ENCODE peak calls at places on chromosomes 16 and 17, in four cellular contexts. I is neural progenitor cell, N is MM.1S, F is lower leg skin. Z is an unnamed sample.

GRCh38 chr16:1042776-1043349 is 29.7 kb upstream of the SSTR5 start:
- DNase-seq in I (no peak), N (peak), F (no peak), Z (no peak)

GRCh38 chr16:54361813-54362212 is 75.2 kb upstream of the IRX3 start:
- DNase-seq in I (peak), N (no peak), F (no peak), Z (no peak)

GRCh38 chr17:9266769-9267168 is 245.5 kb downstream of the NTN1 start:
- DNase-seq in I (no peak), N (no peak), F (no peak), Z (no peak)

GRCh38 chr16:85567101-85567866 is 45.8 kb upstream of the GSE1 start:
- DNase-seq in I (no peak), N (no peak), F (no peak), Z (no peak)

GRCh38 chr16:85137323-85138072 is 25.2 kb upstream of the CIBAR2 start:
- DNase-seq in I (peak), N (no peak), F (peak), Z (no peak)

GRCh38 chr16:78976212-78976611 is 624.3 kb downstream of the MAF start:
- DNase-seq in I (no peak), N (no peak), F (no peak), Z (no peak)

GRCh38 chr17:74746376-74746775 is 2.1 kb upstream of the NHERF1 start:
- DNase-seq in I (peak), N (no peak), F (no peak), Z (no peak)

GRCh38 chr16:84055366-84055765 is 12.8 kb upstream of the SLC38A8 start:
- DNase-seq in I (no peak), N (no peak), F (peak), Z (no peak)

GRCh38 chr17:27529230-27529796 is 73.1 kb downstream of the KSR1 start:
- DNase-seq in I (no peak), N (no peak), F (no peak), Z (no peak)

DNA sequence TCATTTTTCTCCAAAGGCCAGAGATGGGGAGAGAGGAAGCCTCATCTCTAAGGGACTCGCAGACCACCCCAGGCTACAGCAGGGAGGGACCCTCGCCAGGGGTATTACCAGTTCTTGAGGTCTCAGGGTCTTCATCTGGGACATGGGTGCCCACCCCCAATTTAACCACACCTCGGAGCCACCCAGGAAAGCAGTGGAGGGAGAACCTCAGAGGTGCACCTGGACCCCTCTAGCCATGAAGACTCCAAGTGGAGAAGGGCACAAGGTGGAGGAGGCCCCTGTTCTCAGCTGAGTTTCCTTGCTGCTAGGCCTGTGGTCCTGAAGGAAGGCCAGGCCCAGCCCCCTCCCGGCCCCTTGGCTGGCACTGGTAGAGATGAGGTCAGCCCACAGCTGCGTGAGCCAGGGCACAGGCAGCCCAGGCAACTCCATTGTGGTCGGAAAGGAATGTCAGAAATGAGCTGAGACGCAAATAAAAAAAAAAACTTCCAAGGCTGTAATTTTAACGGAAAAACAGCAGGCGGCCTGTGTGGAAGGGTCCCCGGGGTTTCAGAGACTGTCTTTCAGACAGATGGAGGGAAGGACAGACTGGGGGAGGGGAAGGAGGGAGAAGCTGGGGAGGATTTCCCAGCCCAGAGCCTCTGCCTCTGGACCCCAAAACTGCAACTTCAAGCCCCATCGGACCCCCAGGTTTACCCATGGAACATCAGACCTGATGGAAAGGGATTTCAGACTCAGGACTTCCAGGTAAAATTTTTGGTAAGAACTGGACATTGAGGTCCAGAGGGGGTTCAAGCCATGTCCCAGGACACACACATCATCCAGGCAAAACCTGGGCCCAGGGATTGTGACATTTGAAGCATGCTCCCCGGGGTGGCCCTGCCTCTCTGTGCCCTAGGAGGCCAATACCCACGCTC is 25.5 kb upstream of the MRPS23 start:
- DNase-seq in I (peak), N (peak), F (peak), Z (no peak)
- TF ChIP-seq CTCF in I (peak), N (peak), F (no peak), Z (no peak)

GRCh38 chr17:63945851-63946439 is 13.8 kb upstream of the CD79B start:
- DNase-seq in I (no peak), N (no peak), F (no peak), Z (peak)

GRCh38 chr17:63944736-63945499 is 12.8 kb upstream of the CD79B start:
- DNase-seq in I (no peak), N (no peak), F (no peak), Z (no peak)

GRCh38 chr17:63942309-63942985 is 10.3 kb upstream of the CD79B start:
- DNase-seq in I (no peak), N (no peak), F (no peak), Z (no peak)

GRCh38 chr17:63941751-63942150 is 9.6 kb upstream of the CD79B start:
- DNase-seq in I (no peak), N (no peak), F (no peak), Z (no peak)

GRCh38 chr17:63943745-63944144 is 11.6 kb upstream of the CD79B start:
- DNase-seq in I (no peak), N (no peak), F (no peak), Z (no peak)
- TF ChIP-seq CTCF in I (peak), N (peak), F (no peak), Z (no peak)

GRCh38 chr17:81428121-81428515 is 32.9 kb downstream of the BAHCC1 start:
- DNase-seq in I (no peak), N (no peak), F (no peak), Z (no peak)

GRCh38 chr17:81428945-81429344 is 33.7 kb downstream of the BAHCC1 start:
- DNase-seq in I (no peak), N (no peak), F (no peak), Z (no peak)

GRCh38 chr17:81428521-81428920 is 33.3 kb downstream of the BAHCC1 start:
- DNase-seq in I (no peak), N (no peak), F (no peak), Z (no peak)

GRCh38 chr17:81429353-81429774 is 34.1 kb downstream of the BAHCC1 start:
- DNase-seq in I (no peak), N (no peak), F (peak), Z (no peak)

GRCh38 chr17:81429813-81430510 is 34.7 kb downstream of the BAHCC1 start:
- DNase-seq in I (peak), N (no peak), F (no peak), Z (no peak)
- TF ChIP-seq CTCF in I (peak), N (no peak), F (no peak), Z (peak)

GRCh38 chr16:3880623-3881498 is at the start of gene CREBBP:
- DNase-seq in I (peak), N (peak), F (peak), Z (peak)
- TF ChIP-seq CTCF in I (no peak), N (no peak), F (no peak), Z (no peak)